ENCODE peak calls at places on chromosomes 5 and 9, in five cellular contexts. One of them, this sample, is unnamed.

GRCh38 chr9:6230037-6230778 is 14.6 kb downstream of the IL33 start:
- DNase-seq in transverse colon: no peak
- DNase-seq in foreskin keratinocyte: peak; percentile 87
- DNase-seq in pancreas: no peak
- DNase-seq in heart left ventricle: no peak
- DNase-seq in this sample: peak; percentile 44

GRCh38 chr9:119092125-119092524 is 277.1 kb downstream of the BRINP1 start:
- DNase-seq in transverse colon: no peak
- DNase-seq in foreskin keratinocyte: no peak
- DNase-seq in pancreas: no peak
- DNase-seq in heart left ventricle: no peak
- DNase-seq in this sample: no peak

GRCh38 chr5:139644646-139645494 is 3.3 kb upstream of the CXXC5 start:
- DNase-seq in transverse colon: no peak
- DNase-seq in foreskin keratinocyte: no peak
- DNase-seq in pancreas: no peak
- DNase-seq in heart left ventricle: peak; percentile 13
- DNase-seq in this sample: no peak

GRCh38 chr9:128152133-128152780 is 3.0 kb downstream of the LCN2 start:
- DNase-seq in transverse colon: no peak
- DNase-seq in foreskin keratinocyte: no peak
- DNase-seq in pancreas: no peak
- DNase-seq in heart left ventricle: no peak
- DNase-seq in this sample: no peak

GRCh38 chr5:120703923-120704445 is 239.9 kb downstream of the PRR16 start:
- DNase-seq in transverse colon: no peak
- DNase-seq in foreskin keratinocyte: no peak
- DNase-seq in pancreas: no peak
- DNase-seq in heart left ventricle: no peak
- DNase-seq in this sample: no peak

GRCh38 chr9:132049323-132049882 is 30.3 kb downstream of the MED27 start:
- DNase-seq in transverse colon: no peak
- DNase-seq in foreskin keratinocyte: no peak
- DNase-seq in pancreas: no peak
- DNase-seq in heart left ventricle: no peak
- DNase-seq in this sample: no peak

GRCh38 chr5:173452098-173452497 is 123.9 kb upstream of the STC2 start:
- DNase-seq in transverse colon: no peak
- DNase-seq in foreskin keratinocyte: no peak
- DNase-seq in pancreas: no peak
- DNase-seq in heart left ventricle: peak; percentile 83
- DNase-seq in this sample: no peak

GRCh38 chr9:134547161-134548100 is 94.2 kb upstream of the COL5A1 start:
- DNase-seq in transverse colon: no peak
- DNase-seq in foreskin keratinocyte: no peak
- DNase-seq in pancreas: peak; percentile 34
- DNase-seq in heart left ventricle: no peak
- DNase-seq in this sample: no peak

GRCh38 chr5:138565100-138565821 is 9.9 kb downstream of the HSPA9 start:
- DNase-seq in transverse colon: no peak
- DNase-seq in foreskin keratinocyte: no peak
- DNase-seq in pancreas: no peak
- DNase-seq in heart left ventricle: no peak
- DNase-seq in this sample: no peak

GRCh38 chr9:133035669-133036068 is 4.9 kb downstream of the GTF3C5 start:
- DNase-seq in transverse colon: no peak
- DNase-seq in foreskin keratinocyte: no peak
- DNase-seq in pancreas: no peak
- DNase-seq in heart left ventricle: no peak
- DNase-seq in this sample: no peak

GRCh38 chr5:174310243-174310642 is 264.7 kb downstream of the NSG2 start:
- DNase-seq in transverse colon: no peak
- DNase-seq in foreskin keratinocyte: no peak
- DNase-seq in pancreas: no peak
- DNase-seq in heart left ventricle: no peak
- DNase-seq in this sample: no peak

DNA sequence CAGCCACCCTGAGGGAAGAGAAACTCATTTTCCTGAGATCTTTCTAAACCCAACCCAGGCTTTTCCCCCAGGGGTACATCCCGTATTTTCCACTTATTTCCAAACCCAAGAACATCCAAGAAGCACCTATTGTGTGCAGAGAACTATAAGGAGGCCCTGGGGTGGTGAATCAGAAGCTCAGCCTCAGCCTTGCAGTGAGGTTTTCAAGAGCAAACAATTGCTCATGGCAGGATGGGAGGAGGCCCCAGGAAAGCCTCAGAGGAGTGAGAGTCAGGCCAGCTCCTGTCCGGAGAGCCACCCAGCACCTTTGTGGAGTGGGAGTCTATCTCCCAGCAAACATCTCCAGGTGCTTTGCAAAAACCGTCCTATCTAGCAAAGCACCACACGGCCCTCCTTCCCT is 19.2 kb downstream of the NIPAL4 start:
- DNase-seq in transverse colon: no peak
- DNase-seq in foreskin keratinocyte: no peak
- DNase-seq in pancreas: no peak
- DNase-seq in heart left ventricle: no peak
- DNase-seq in this sample: no peak
- H3K27ac ChIP-seq in transverse colon: peak overlapping the region; percentile 77
- H3K27ac ChIP-seq in foreskin keratinocyte: no peak overlapping the region
- H3K27ac ChIP-seq in pancreas: no peak overlapping the region
- H3K27ac ChIP-seq in heart left ventricle: no peak overlapping the region
- H3K27ac ChIP-seq in this sample: no peak overlapping the region

DNA sequence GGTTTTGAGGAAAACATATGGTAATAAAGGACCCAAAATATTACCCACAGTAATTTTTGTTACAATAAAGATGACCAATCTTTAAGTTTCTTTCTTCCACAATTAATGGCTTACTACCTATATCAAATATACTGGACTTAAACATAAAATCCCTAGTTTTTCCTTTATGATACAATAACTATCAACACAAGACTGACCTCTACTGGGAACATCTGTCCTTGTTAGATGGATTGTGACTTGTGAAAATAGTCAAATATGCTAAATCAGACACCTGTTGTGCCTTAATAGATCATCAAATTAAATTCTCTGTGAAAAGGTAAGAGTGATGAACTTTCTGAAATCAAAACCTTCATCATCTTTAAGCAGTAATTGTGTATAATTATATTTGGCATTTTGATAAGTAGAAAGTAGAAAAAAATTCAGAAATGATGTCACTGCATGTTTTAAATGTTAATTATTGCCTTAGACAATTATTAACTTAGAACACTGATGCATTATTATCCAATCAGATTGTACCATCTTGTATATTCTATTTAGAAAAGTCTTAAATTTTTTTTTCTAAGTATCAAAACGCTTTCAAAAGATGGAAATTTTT is 113.6 kb downstream of the DEPDC1B start:
- DNase-seq in transverse colon: no peak
- DNase-seq in foreskin keratinocyte: no peak
- DNase-seq in pancreas: no peak
- DNase-seq in heart left ventricle: no peak
- DNase-seq in this sample: no peak
- TF ChIP-seq CTCF in transverse colon: no peak
- TF ChIP-seq CTCF in foreskin keratinocyte: peak; percentile 58
- TF ChIP-seq CTCF in pancreas: no peak
- TF ChIP-seq CTCF in heart left ventricle: peak; percentile 47
- TF ChIP-seq CTCF in this sample: peak; percentile 23

GRCh38 chr5:16557477-16557876 is 59.3 kb downstream of the RETREG1 start:
- DNase-seq in transverse colon: no peak
- DNase-seq in foreskin keratinocyte: no peak
- DNase-seq in pancreas: no peak
- DNase-seq in heart left ventricle: no peak
- DNase-seq in this sample: no peak
- H3K27ac ChIP-seq in transverse colon: no peak overlapping the region
- H3K27ac ChIP-seq in foreskin keratinocyte: no peak overlapping the region
- H3K27ac ChIP-seq in pancreas: no peak overlapping the region
- H3K27ac ChIP-seq in heart left ventricle: no peak overlapping the region
- H3K27ac ChIP-seq in this sample: no peak overlapping the region

GRCh38 chr9:69876981-69877380 is 56.4 kb downstream of the CFAP95 start:
- DNase-seq in transverse colon: no peak
- DNase-seq in foreskin keratinocyte: no peak
- DNase-seq in pancreas: no peak
- DNase-seq in heart left ventricle: no peak
- DNase-seq in this sample: no peak

GRCh38 chr9:69882998-69883565 is 62.5 kb downstream of the CFAP95 start:
- DNase-seq in transverse colon: no peak
- DNase-seq in foreskin keratinocyte: no peak
- DNase-seq in pancreas: no peak
- DNase-seq in heart left ventricle: no peak
- DNase-seq in this sample: no peak

GRCh38 chr9:69873401-69873950 is 52.9 kb downstream of the CFAP95 start:
- DNase-seq in transverse colon: no peak
- DNase-seq in foreskin keratinocyte: no peak
- DNase-seq in pancreas: no peak
- DNase-seq in heart left ventricle: no peak
- DNase-seq in this sample: no peak

GRCh38 chr9:69874301-69875060 is 53.9 kb downstream of the CFAP95 start:
- DNase-seq in transverse colon: no peak
- DNase-seq in foreskin keratinocyte: no peak
- DNase-seq in pancreas: no peak
- DNase-seq in heart left ventricle: peak; percentile 37
- DNase-seq in this sample: no peak

GRCh38 chr9:69877852-69878507 is 57.4 kb downstream of the CFAP95 start:
- DNase-seq in transverse colon: no peak
- DNase-seq in foreskin keratinocyte: no peak
- DNase-seq in pancreas: no peak
- DNase-seq in heart left ventricle: no peak
- DNase-seq in this sample: peak; percentile 60
- TF ChIP-seq CTCF in transverse colon: peak; percentile 54
- TF ChIP-seq CTCF in foreskin keratinocyte: peak; percentile 88
- TF ChIP-seq CTCF in pancreas: peak; percentile 23
- TF ChIP-seq CTCF in heart left ventricle: peak; percentile 56
- TF ChIP-seq CTCF in this sample: peak; percentile 54

GRCh38 chr9:78566948-78567675 is 270.2 kb downstream of the PSAT1 start:
- DNase-seq in transverse colon: no peak
- DNase-seq in foreskin keratinocyte: peak; percentile 30
- DNase-seq in pancreas: no peak
- DNase-seq in heart left ventricle: no peak
- DNase-seq in this sample: peak; percentile 23
- H3K27ac ChIP-seq in transverse colon: no peak overlapping the region
- H3K27ac ChIP-seq in foreskin keratinocyte: no peak overlapping the region
- H3K27ac ChIP-seq in pancreas: no peak overlapping the region
- H3K27ac ChIP-seq in heart left ventricle: no peak overlapping the region
- H3K27ac ChIP-seq in this sample: no peak overlapping the region

DNA sequence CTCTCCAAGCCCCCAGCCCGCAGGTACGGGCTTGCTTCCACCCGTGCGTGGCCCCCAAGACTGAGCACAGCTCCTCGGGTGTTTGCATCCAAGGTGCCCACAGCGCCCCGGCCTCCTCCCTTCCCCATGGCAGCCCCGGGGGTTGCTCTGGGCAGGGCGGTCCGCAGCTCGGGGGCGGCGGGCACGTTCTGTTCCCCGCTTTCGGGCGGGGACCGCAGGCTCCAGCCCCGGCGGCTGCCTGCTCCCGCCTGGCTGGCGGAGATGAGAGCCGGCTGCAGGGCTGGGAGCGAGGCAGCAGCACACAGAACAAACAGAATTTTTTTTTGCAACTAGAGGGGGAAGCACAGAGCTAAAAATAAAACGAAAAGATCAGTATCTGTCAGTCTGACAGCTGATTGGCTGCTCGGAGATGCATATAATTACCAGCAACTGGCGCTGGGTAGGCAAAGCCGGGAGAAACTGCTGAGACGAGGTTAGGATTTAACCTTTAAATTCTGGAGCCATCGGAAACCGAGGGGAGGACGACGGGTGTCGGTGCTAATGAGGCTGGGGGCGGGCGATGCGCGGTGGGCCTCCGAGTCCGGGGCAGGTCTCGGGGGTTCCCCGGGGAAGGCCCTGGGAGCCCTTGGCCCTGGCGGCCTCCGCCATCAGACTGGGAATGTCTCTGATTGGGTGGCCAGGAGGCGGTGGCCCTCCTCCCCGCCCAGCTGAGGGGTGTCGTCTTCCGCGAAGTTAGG is 142.7 kb upstream of the IER5L start:
- DNase-seq in transverse colon: peak; percentile 48
- DNase-seq in foreskin keratinocyte: no peak
- DNase-seq in pancreas: no peak
- DNase-seq in heart left ventricle: peak; percentile 72
- DNase-seq in this sample: peak; percentile 52
- TF ChIP-seq CTCF in transverse colon: peak; percentile 18
- TF ChIP-seq CTCF in foreskin keratinocyte: peak; percentile 59
- TF ChIP-seq CTCF in pancreas: no peak
- TF ChIP-seq CTCF in heart left ventricle: peak; percentile 24
- TF ChIP-seq CTCF in this sample: no peak

GRCh38 chr5:75532190-75532589 is 20.5 kb downstream of the POLK start:
- DNase-seq in transverse colon: no peak
- DNase-seq in foreskin keratinocyte: no peak
- DNase-seq in pancreas: no peak
- DNase-seq in heart left ventricle: no peak
- DNase-seq in this sample: no peak
- H3K27ac ChIP-seq in transverse colon: no peak overlapping the region
- H3K27ac ChIP-seq in foreskin keratinocyte: no peak overlapping the region
- H3K27ac ChIP-seq in pancreas: no peak overlapping the region
- H3K27ac ChIP-seq in heart left ventricle: no peak overlapping the region
- H3K27ac ChIP-seq in this sample: no peak overlapping the region

GRCh38 chr9:19101203-19101602 is 1.5 kb downstream of the HAUS6 start:
- DNase-seq in transverse colon: no peak
- DNase-seq in foreskin keratinocyte: no peak
- DNase-seq in pancreas: no peak
- DNase-seq in heart left ventricle: no peak
- DNase-seq in this sample: no peak

GRCh38 chr9:19108038-19108437 is 5.3 kb upstream of the HAUS6 start:
- DNase-seq in transverse colon: no peak
- DNase-seq in foreskin keratinocyte: no peak
- DNase-seq in pancreas: no peak
- DNase-seq in heart left ventricle: no peak
- DNase-seq in this sample: no peak

GRCh38 chr9:19104528-19105282 is 2.0 kb upstream of the HAUS6 start:
- DNase-seq in transverse colon: no peak
- DNase-seq in foreskin keratinocyte: no peak
- DNase-seq in pancreas: no peak
- DNase-seq in heart left ventricle: no peak
- DNase-seq in this sample: no peak

GRCh38 chr9:19102631-19103345 is at the start of gene HAUS6:
- DNase-seq in transverse colon: peak; percentile 98
- DNase-seq in foreskin keratinocyte: peak; percentile 85
- DNase-seq in pancreas: peak; percentile 93
- DNase-seq in heart left ventricle: peak; percentile 98
- DNase-seq in this sample: peak; percentile 96

GRCh38 chr9:19102181-19102630 is 498 bp downstream of the HAUS6 start:
- DNase-seq in transverse colon: peak; percentile 17
- DNase-seq in foreskin keratinocyte: no peak
- DNase-seq in pancreas: peak; percentile 68
- DNase-seq in heart left ventricle: peak; percentile 34
- DNase-seq in this sample: peak; percentile 55
- TF ChIP-seq CTCF in transverse colon: no peak
- TF ChIP-seq CTCF in foreskin keratinocyte: no peak
- TF ChIP-seq CTCF in pancreas: no peak
- TF ChIP-seq CTCF in heart left ventricle: no peak
- TF ChIP-seq CTCF in this sample: no peak

DNA sequence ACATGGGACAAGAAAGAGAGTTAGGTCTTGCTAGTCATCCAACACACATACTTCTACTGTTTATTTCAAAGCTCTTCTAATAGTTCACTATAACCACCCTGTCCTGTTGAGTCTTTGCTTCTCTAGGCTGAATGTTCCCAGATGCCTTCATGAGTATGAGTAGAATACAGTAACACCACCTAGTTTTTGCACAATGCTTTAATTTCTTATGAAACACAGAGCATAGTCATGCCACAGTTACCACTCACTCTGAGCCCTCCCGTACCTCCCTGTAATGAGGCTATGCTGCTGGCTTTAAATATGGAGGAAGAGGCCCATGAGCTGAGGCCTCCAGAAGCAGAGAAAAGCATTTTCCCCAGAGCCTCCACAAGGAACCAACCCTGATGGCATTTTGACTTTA is 75.0 kb upstream of the SLC1A3 start:
- DNase-seq in transverse colon: no peak
- DNase-seq in foreskin keratinocyte: no peak
- DNase-seq in pancreas: no peak
- DNase-seq in heart left ventricle: no peak
- DNase-seq in this sample: no peak
- H3K27ac ChIP-seq in transverse colon: no peak overlapping the region
- H3K27ac ChIP-seq in foreskin keratinocyte: no peak overlapping the region
- H3K27ac ChIP-seq in pancreas: no peak overlapping the region
- H3K27ac ChIP-seq in heart left ventricle: no peak overlapping the region
- H3K27ac ChIP-seq in this sample: no peak overlapping the region

This sample was measured in RWPE1.